ENCODE peak calls at places on chromosomes 16 and 17, in seven cellular contexts. J, E, F, P, D, I and S are unnamed samples.

GRCh38 chr17:80264048-80264792 is 3.6 kb downstream of the RNF213 start:
- DNase-seq in J (peak), E (no peak), F (no peak), P (no peak), D (peak), I (no peak), S (peak)

GRCh38 chr16:1433756-1434155 is 2.9 kb downstream of the PERCC1 start:
- DNase-seq in J (no peak), E (no peak), F (no peak), P (no peak), D (no peak), I (no peak), S (no peak)

GRCh38 chr17:76884995-76885896 is 17.0 kb downstream of the MGAT5B start:
- DNase-seq in J (no peak), E (no peak), F (no peak), P (no peak), D (no peak), I (no peak), S (no peak)

GRCh38 chr17:39953471-39953888 is 9.3 kb upstream of the GSDMA start:
- DNase-seq in J (no peak), E (no peak), F (no peak), P (no peak), D (no peak), I (no peak), S (no peak)

GRCh38 chr17:73011016-73011486 is 81.4 kb downstream of the SLC39A11 start:
- DNase-seq in J (no peak), E (no peak), F (no peak), P (no peak), D (no peak), I (no peak), S (no peak)

GRCh38 chr16:85898521-85899442 is at the start of gene IRF8:
- DNase-seq in J (peak), E (peak), F (no peak), P (peak), D (peak), I (peak), S (peak)

GRCh38 chr17:37507108-37507507 is 17.4 kb downstream of the DUSP14 start:
- DNase-seq in J (no peak), E (no peak), F (no peak), P (no peak), D (no peak), I (no peak), S (no peak)

GRCh38 chr17:5631958-5632357 is 47.6 kb upstream of the NLRP1 start:
- DNase-seq in J (no peak), E (no peak), F (no peak), P (no peak), D (no peak), I (no peak), S (no peak)

GRCh38 chr17:57925361-57925990 is 29.7 kb downstream of the CUEDC1 start:
- DNase-seq in J (no peak), E (no peak), F (no peak), P (no peak), D (no peak), I (no peak), S (no peak)

GRCh38 chr17:44310612-44311376 is 2.4 kb downstream of the RUNDC3A start:
- DNase-seq in J (no peak), E (no peak), F (no peak), P (no peak), D (no peak), I (no peak), S (no peak)

GRCh38 chr17:51430581-51430980 is 170.2 kb downstream of the UTP18 start:
- DNase-seq in J (no peak), E (no peak), F (no peak), P (no peak), D (no peak), I (no peak), S (no peak)

GRCh38 chr17:81573794-81574642 is 21.9 kb upstream of the FAAP100 start:
- DNase-seq in J (no peak), E (no peak), F (no peak), P (no peak), D (no peak), I (no peak), S (no peak)

GRCh38 chr17:37726248-37726647 is 18.6 kb downstream of the HNF1B start:
- DNase-seq in J (no peak), E (no peak), F (peak), P (no peak), D (no peak), I (no peak), S (no peak)

GRCh38 chr16:73217654-73218053 is 169.7 kb upstream of the ZFHX3 start:
- DNase-seq in J (no peak), E (no peak), F (peak), P (no peak), D (no peak), I (no peak), S (no peak)